ENCODE peak calls at places on chromosomes 4 and X, in six cellular contexts. One of them, this sample, is unnamed.

GRCh38 chrX:23578079-23578478 is 89.2 kb upstream of the PRDX4 start:
- DNase-seq in suprapubic skin: no peak
- DNase-seq in IMR-90: no peak
- DNase-seq in heart left ventricle: no peak
- DNase-seq in upper lobe of left lung: no peak
- DNase-seq in uterus: no peak
- DNase-seq in this sample: no peak

GRCh38 chr4:11216520-11216919 is 212.2 kb downstream of the HS3ST1 start:
- DNase-seq in heart left ventricle: no peak
- DNase-seq in upper lobe of left lung: no peak
- DNase-seq in IMR-90: no peak
- DNase-seq in uterus: no peak
- DNase-seq in suprapubic skin: no peak
- DNase-seq in this sample: no peak

GRCh38 chr4:173415885-173416658 is 17.2 kb upstream of the SCRG1 start:
- DNase-seq in IMR-90: no peak
- DNase-seq in suprapubic skin: peak
- DNase-seq in heart left ventricle: no peak
- DNase-seq in upper lobe of left lung: peak
- DNase-seq in uterus: peak
- DNase-seq in this sample: peak

GRCh38 chr4:176464748-176465147 is 145.0 kb downstream of the SPCS3 start:
- DNase-seq in IMR-90: no peak
- DNase-seq in suprapubic skin: no peak
- DNase-seq in heart left ventricle: no peak
- DNase-seq in uterus: no peak
- DNase-seq in upper lobe of left lung: no peak
- DNase-seq in this sample: no peak

GRCh38 chr4:145279122-145279960 is 99.0 kb upstream of the OTUD4 start:
- DNase-seq in suprapubic skin: no peak
- DNase-seq in uterus: no peak
- DNase-seq in heart left ventricle: peak
- DNase-seq in upper lobe of left lung: no peak
- DNase-seq in IMR-90: peak
- DNase-seq in this sample: no peak

GRCh38 chr4:16027114-16027513 is 56.7 kb downstream of the PROM1 start:
- DNase-seq in heart left ventricle: no peak
- DNase-seq in IMR-90: no peak
- DNase-seq in suprapubic skin: no peak
- DNase-seq in upper lobe of left lung: no peak
- DNase-seq in uterus: no peak
- DNase-seq in this sample: no peak

GRCh38 chr4:70747874-70748273 is 26.1 kb downstream of the RUFY3 start:
- DNase-seq in uterus: no peak
- DNase-seq in IMR-90: peak
- DNase-seq in suprapubic skin: no peak
- DNase-seq in heart left ventricle: no peak
- DNase-seq in upper lobe of left lung: no peak
- DNase-seq in this sample: no peak

GRCh38 chr4:2072971-2073807 is 14.1 kb downstream of the NAT8L start:
- DNase-seq in upper lobe of left lung: peak
- DNase-seq in heart left ventricle: no peak
- DNase-seq in IMR-90: no peak
- DNase-seq in suprapubic skin: peak
- DNase-seq in uterus: no peak
- DNase-seq in this sample: no peak

GRCh38 chr4:141013899-141014298 is 119.4 kb downstream of the RNF150 start:
- DNase-seq in upper lobe of left lung: no peak
- DNase-seq in heart left ventricle: no peak
- DNase-seq in suprapubic skin: no peak
- DNase-seq in uterus: no peak
- DNase-seq in IMR-90: no peak
- DNase-seq in this sample: no peak

GRCh38 chr4:140343303-140343702 is 30.1 kb upstream of the SCOC start:
- DNase-seq in upper lobe of left lung: peak
- DNase-seq in suprapubic skin: no peak
- DNase-seq in uterus: no peak
- DNase-seq in heart left ventricle: no peak
- DNase-seq in IMR-90: no peak
- DNase-seq in this sample: no peak

GRCh38 chr4:153362184-153362583 is 17.7 kb downstream of the MND1 start:
- DNase-seq in heart left ventricle: no peak
- DNase-seq in uterus: no peak
- DNase-seq in IMR-90: peak
- DNase-seq in suprapubic skin: no peak
- DNase-seq in upper lobe of left lung: no peak
- DNase-seq in this sample: no peak

GRCh38 chrX:110394653-110395052 is 36.0 kb downstream of the RTL9 start:
- DNase-seq in IMR-90: peak
- DNase-seq in suprapubic skin: no peak
- DNase-seq in upper lobe of left lung: no peak
- DNase-seq in uterus: no peak
- DNase-seq in heart left ventricle: no peak
- DNase-seq in this sample: no peak

GRCh38 chr4:53595204-53595603 is 3.9 kb upstream of the LNX1 start:
- DNase-seq in IMR-90: no peak
- DNase-seq in heart left ventricle: no peak
- DNase-seq in uterus: no peak
- DNase-seq in suprapubic skin: no peak
- DNase-seq in upper lobe of left lung: no peak
- DNase-seq in this sample: no peak

GRCh38 chr4:87633239-87633638 is 16.8 kb upstream of the DMP1 start:
- DNase-seq in uterus: no peak
- DNase-seq in upper lobe of left lung: no peak
- DNase-seq in heart left ventricle: no peak
- DNase-seq in suprapubic skin: no peak
- DNase-seq in IMR-90: peak
- DNase-seq in this sample: no peak

GRCh38 chrX:153777261-153778090 is 3.4 kb upstream of the SRPK3 start:
- DNase-seq in suprapubic skin: no peak
- DNase-seq in heart left ventricle: no peak
- DNase-seq in uterus: no peak
- DNase-seq in upper lobe of left lung: no peak
- DNase-seq in IMR-90: no peak
- DNase-seq in this sample: no peak

GRCh38 chr4:81688085-81688484 is 216.4 kb upstream of the RASGEF1B start:
- DNase-seq in heart left ventricle: no peak
- DNase-seq in uterus: no peak
- DNase-seq in upper lobe of left lung: no peak
- DNase-seq in suprapubic skin: no peak
- DNase-seq in IMR-90: no peak
- DNase-seq in this sample: no peak

GRCh38 chrX:81957900-81958545 is 756.1 kb downstream of the SH3BGRL start:
- DNase-seq in heart left ventricle: no peak
- DNase-seq in suprapubic skin: no peak
- DNase-seq in uterus: no peak
- DNase-seq in IMR-90: peak
- DNase-seq in upper lobe of left lung: no peak
- DNase-seq in this sample: no peak

GRCh38 chrX:145848451-145848850 is 30.8 kb downstream of the SLITRK2 start:
- DNase-seq in suprapubic skin: no peak
- DNase-seq in IMR-90: no peak
- DNase-seq in uterus: no peak
- DNase-seq in heart left ventricle: no peak
- DNase-seq in upper lobe of left lung: no peak
- DNase-seq in this sample: no peak

GRCh38 chr4:80322716-80323115 is 12.8 kb upstream of the CFAP299 start:
- DNase-seq in uterus: no peak
- DNase-seq in heart left ventricle: no peak
- DNase-seq in IMR-90: peak
- DNase-seq in upper lobe of left lung: no peak
- DNase-seq in suprapubic skin: no peak
- DNase-seq in this sample: no peak

GRCh38 chr4:138037716-138038115 is 204.4 kb downstream of the SLC7A11 start:
- DNase-seq in IMR-90: peak
- DNase-seq in suprapubic skin: no peak
- DNase-seq in heart left ventricle: no peak
- DNase-seq in uterus: no peak
- DNase-seq in upper lobe of left lung: no peak
- DNase-seq in this sample: no peak

GRCh38 chr4:2796261-2797187 is 3.6 kb downstream of the SH3BP2 start:
- DNase-seq in heart left ventricle: peak
- DNase-seq in IMR-90: peak
- DNase-seq in upper lobe of left lung: peak
- DNase-seq in suprapubic skin: peak
- DNase-seq in uterus: peak
- DNase-seq in this sample: peak

GRCh38 chr4:40846556-40846955 is 96.8 kb downstream of the NSUN7 start:
- DNase-seq in suprapubic skin: no peak
- DNase-seq in heart left ventricle: no peak
- DNase-seq in upper lobe of left lung: no peak
- DNase-seq in uterus: no peak
- DNase-seq in IMR-90: no peak
- DNase-seq in this sample: no peak

GRCh38 chrX:24619647-24620046 is 27.5 kb downstream of the PCYT1B start:
- DNase-seq in suprapubic skin: no peak
- DNase-seq in upper lobe of left lung: peak
- DNase-seq in IMR-90: peak
- DNase-seq in uterus: no peak
- DNase-seq in heart left ventricle: peak
- DNase-seq in this sample: no peak

GRCh38 chrX:155998761-155999510 is 1.4 kb downstream of the IL9R start:
- DNase-seq in IMR-90: no peak
- DNase-seq in uterus: no peak
- DNase-seq in suprapubic skin: no peak
- DNase-seq in upper lobe of left lung: no peak
- DNase-seq in heart left ventricle: no peak
- DNase-seq in this sample: no peak

GRCh38 chrX:56978172-56978571 is 17.2 kb downstream of the SPIN3 start:
- DNase-seq in suprapubic skin: no peak
- DNase-seq in IMR-90: peak
- DNase-seq in uterus: peak
- DNase-seq in heart left ventricle: peak
- DNase-seq in upper lobe of left lung: no peak
- DNase-seq in this sample: peak

GRCh38 chr4:24800273-24800880 is 5.0 kb downstream of the SOD3 start:
- DNase-seq in uterus: no peak
- DNase-seq in heart left ventricle: no peak
- DNase-seq in IMR-90: no peak
- DNase-seq in suprapubic skin: no peak
- DNase-seq in upper lobe of left lung: peak
- DNase-seq in this sample: no peak

GRCh38 chr4:19130836-19131235 is 1109.3 kb upstream of the LCORL start:
- DNase-seq in upper lobe of left lung: no peak
- DNase-seq in uterus: no peak
- DNase-seq in heart left ventricle: no peak
- DNase-seq in suprapubic skin: no peak
- DNase-seq in IMR-90: peak
- DNase-seq in this sample: no peak

GRCh38 chr4:140099993-140100392 is 54.0 kb downstream of the MAML3 start:
- DNase-seq in suprapubic skin: no peak
- DNase-seq in heart left ventricle: peak
- DNase-seq in IMR-90: peak
- DNase-seq in uterus: no peak
- DNase-seq in upper lobe of left lung: no peak
- DNase-seq in this sample: peak

GRCh38 chr4:184061582-184061981 is 156.1 kb downstream of the ENPP6 start:
- DNase-seq in upper lobe of left lung: no peak
- DNase-seq in heart left ventricle: no peak
- DNase-seq in uterus: no peak
- DNase-seq in IMR-90: no peak
- DNase-seq in suprapubic skin: no peak
- DNase-seq in this sample: no peak

GRCh38 chr4:186728631-186729271 is 5.1 kb upstream of the FAT1 start:
- DNase-seq in IMR-90: no peak
- DNase-seq in heart left ventricle: no peak
- DNase-seq in suprapubic skin: no peak
- DNase-seq in upper lobe of left lung: no peak
- DNase-seq in uterus: no peak
- DNase-seq in this sample: no peak

GRCh38 chr4:169902658-169903345 is 123.4 kb downstream of the MFAP3L start:
- DNase-seq in heart left ventricle: no peak
- DNase-seq in upper lobe of left lung: no peak
- DNase-seq in IMR-90: no peak
- DNase-seq in suprapubic skin: no peak
- DNase-seq in uterus: no peak
- DNase-seq in this sample: no peak
- TF ChIP-seq CTCF in heart left ventricle: no peak
- TF ChIP-seq CTCF in upper lobe of left lung: no peak
- TF ChIP-seq CTCF in IMR-90: no peak
- TF ChIP-seq CTCF in suprapubic skin: no peak
- TF ChIP-seq CTCF in uterus: no peak
- TF ChIP-seq CTCF in this sample: no peak

GRCh38 chr4:78551420-78552351 is at the start of gene ANXA3:
- DNase-seq in uterus: no peak
- DNase-seq in heart left ventricle: peak
- DNase-seq in suprapubic skin: no peak
- DNase-seq in upper lobe of left lung: peak
- DNase-seq in IMR-90: no peak
- DNase-seq in this sample: peak
- TF ChIP-seq POLR2A in uterus: no peak
- TF ChIP-seq POLR2A in heart left ventricle: no peak
- TF ChIP-seq POLR2A in suprapubic skin: no peak
- TF ChIP-seq POLR2A in upper lobe of left lung: peak
- TF ChIP-seq POLR2A in IMR-90: no peak
- TF ChIP-seq POLR2A in this sample: no peak

GRCh38 chr4:60656171-60656570 is 544.0 kb upstream of the ADGRL3 start:
- DNase-seq in IMR-90: peak
- DNase-seq in heart left ventricle: no peak
- DNase-seq in upper lobe of left lung: no peak
- DNase-seq in suprapubic skin: no peak
- DNase-seq in uterus: no peak
- DNase-seq in this sample: no peak
- TF ChIP-seq CTCF in IMR-90: peak
- TF ChIP-seq CTCF in heart left ventricle: no peak
- TF ChIP-seq CTCF in upper lobe of left lung: no peak
- TF ChIP-seq CTCF in suprapubic skin: no peak
- TF ChIP-seq CTCF in uterus: no peak
- TF ChIP-seq CTCF in this sample: no peak

DNA sequence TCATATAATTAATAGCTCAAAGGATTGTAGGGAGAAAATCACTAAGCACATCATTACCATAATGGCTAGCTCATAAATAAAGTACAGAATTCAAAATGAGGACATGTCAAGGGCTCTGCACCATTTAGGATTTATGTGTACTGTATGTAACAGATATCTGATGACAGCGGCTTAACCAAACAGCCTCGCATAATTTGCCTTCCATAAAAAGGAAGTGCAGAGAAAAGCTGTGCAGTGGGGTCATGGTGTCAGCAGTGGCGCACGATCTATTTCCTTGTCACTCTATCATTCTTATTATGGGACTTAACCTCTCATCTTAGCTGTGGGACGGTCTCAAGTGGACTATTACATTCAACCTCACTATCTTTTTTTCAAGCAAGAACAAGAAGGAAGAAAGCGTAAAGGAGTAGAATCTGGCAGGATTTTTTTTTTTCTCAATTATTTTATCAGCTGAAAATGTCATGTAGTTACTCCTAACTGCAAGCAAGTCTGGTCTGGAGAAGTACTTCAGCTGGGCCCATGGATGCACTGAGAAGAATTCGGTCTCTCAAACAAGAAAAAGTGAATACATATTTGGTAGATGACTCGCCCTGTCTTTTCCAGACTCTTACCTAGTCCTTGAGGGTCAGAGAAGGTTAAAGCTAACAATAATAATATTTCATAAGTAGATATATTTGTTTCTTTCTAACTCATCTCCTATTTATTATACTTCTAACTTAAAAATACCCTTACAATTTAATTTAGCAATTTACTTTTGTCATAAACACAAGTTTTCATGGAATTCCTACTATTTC is 94.6 kb downstream of the COX18 start:
- DNase-seq in IMR-90: peak
- DNase-seq in uterus: no peak
- DNase-seq in heart left ventricle: no peak
- DNase-seq in upper lobe of left lung: no peak
- DNase-seq in suprapubic skin: no peak
- DNase-seq in this sample: no peak
- TF ChIP-seq POLR2A in IMR-90: no peak
- TF ChIP-seq POLR2A in uterus: no peak
- TF ChIP-seq POLR2A in heart left ventricle: no peak
- TF ChIP-seq POLR2A in upper lobe of left lung: no peak
- TF ChIP-seq POLR2A in suprapubic skin: no peak
- TF ChIP-seq POLR2A in this sample: no peak